ENCODE peak calls at places on chromosome 21, in six cellular contexts. One of them, this sample, is unnamed. For H3K36me3, the result is how much of the 10 kb centered on the place peaks cover.

GRCh38 chr21:39651206-39651605 is 38.5 kb downstream of the B3GALT5 start:
- DNase-seq in right lobe of liver: no peak
- DNase-seq in Peyer's patch: no peak
- DNase-seq in H7: no peak
- DNase-seq in pancreas: no peak
- DNase-seq in HAP-1: no peak
- DNase-seq in this sample: no peak

GRCh38 chr21:44083631-44084291 is 23.4 kb upstream of the PWP2 start:
- DNase-seq in right lobe of liver: no peak
- DNase-seq in Peyer's patch: no peak
- DNase-seq in pancreas: no peak
- DNase-seq in H7: no peak
- DNase-seq in HAP-1: no peak
- DNase-seq in this sample: peak

GRCh38 chr21:16420086-16420724 is 690.4 kb downstream of the USP25 start:
- DNase-seq in H7: no peak
- DNase-seq in HAP-1: peak
- DNase-seq in pancreas: peak
- DNase-seq in right lobe of liver: peak
- DNase-seq in Peyer's patch: no peak
- DNase-seq in this sample: no peak

GRCh38 chr21:38260426-38260825 is 3.6 kb downstream of the KCNJ15 start:
- DNase-seq in pancreas: no peak
- DNase-seq in HAP-1: no peak
- DNase-seq in right lobe of liver: no peak
- DNase-seq in Peyer's patch: no peak
- DNase-seq in H7: no peak
- DNase-seq in this sample: no peak

GRCh38 chr21:42421018-42421793 is 17.5 kb downstream of the UBASH3A start:
- DNase-seq in HAP-1: no peak
- DNase-seq in right lobe of liver: no peak
- DNase-seq in pancreas: no peak
- DNase-seq in Peyer's patch: no peak
- DNase-seq in H7: no peak
- DNase-seq in this sample: no peak

GRCh38 chr21:32717851-32718316 is 9.9 kb downstream of the SYNJ1 start:
- DNase-seq in right lobe of liver: no peak
- DNase-seq in pancreas: no peak
- DNase-seq in H7: no peak
- DNase-seq in HAP-1: no peak
- DNase-seq in Peyer's patch: no peak
- DNase-seq in this sample: no peak

GRCh38 chr21:29640233-29640554 is 299.6 kb downstream of the GRIK1 start:
- DNase-seq in HAP-1: no peak
- DNase-seq in right lobe of liver: no peak
- DNase-seq in Peyer's patch: no peak
- DNase-seq in pancreas: no peak
- DNase-seq in H7: no peak
- DNase-seq in this sample: no peak

GRCh38 chr21:25329227-25329626 is 278.1 kb downstream of the MRPL39 start:
- DNase-seq in right lobe of liver: no peak
- DNase-seq in pancreas: no peak
- DNase-seq in H7: no peak
- DNase-seq in HAP-1: no peak
- DNase-seq in Peyer's patch: no peak
- DNase-seq in this sample: no peak

GRCh38 chr21:44729336-44730027 is 18.1 kb upstream of the TSPEAR start:
- DNase-seq in HAP-1: no peak
- DNase-seq in Peyer's patch: no peak
- DNase-seq in H7: peak
- DNase-seq in pancreas: no peak
- DNase-seq in right lobe of liver: no peak
- DNase-seq in this sample: no peak

GRCh38 chr21:29300547-29301138 is 1.9 kb downstream of the BACH1 start:
- DNase-seq in pancreas: no peak
- DNase-seq in HAP-1: no peak
- DNase-seq in Peyer's patch: no peak
- DNase-seq in H7: no peak
- DNase-seq in right lobe of liver: no peak
- DNase-seq in this sample: no peak

GRCh38 chr21:17708541-17709265 is 96.0 kb upstream of the BTG3 start:
- DNase-seq in HAP-1: no peak
- DNase-seq in pancreas: no peak
- DNase-seq in H7: no peak
- DNase-seq in right lobe of liver: no peak
- DNase-seq in Peyer's patch: no peak
- DNase-seq in this sample: no peak

GRCh38 chr21:19810779-19811178 is 1187.4 kb upstream of the NCAM2 start:
- DNase-seq in right lobe of liver: no peak
- DNase-seq in H7: no peak
- DNase-seq in HAP-1: no peak
- DNase-seq in Peyer's patch: no peak
- DNase-seq in pancreas: no peak
- DNase-seq in this sample: peak

GRCh38 chr21:29053656-29054055 is 19.8 kb downstream of the CCT8 start:
- DNase-seq in Peyer's patch: no peak
- DNase-seq in H7: no peak
- DNase-seq in HAP-1: no peak
- DNase-seq in pancreas: no peak
- DNase-seq in right lobe of liver: no peak
- DNase-seq in this sample: no peak

GRCh38 chr21:31473685-31474345 is 129.8 kb upstream of the TIAM1 start:
- DNase-seq in H7: no peak
- DNase-seq in HAP-1: no peak
- DNase-seq in Peyer's patch: no peak
- DNase-seq in pancreas: no peak
- DNase-seq in right lobe of liver: no peak
- DNase-seq in this sample: no peak

GRCh38 chr21:25708467-25709065 is 26.1 kb downstream of the ATP5PF start:
- DNase-seq in H7: peak
- DNase-seq in HAP-1: peak
- DNase-seq in right lobe of liver: no peak
- DNase-seq in pancreas: no peak
- DNase-seq in Peyer's patch: no peak
- DNase-seq in this sample: no peak

GRCh38 chr21:41663805-41664788 is 102.8 kb downstream of the RIPK4 start:
- DNase-seq in right lobe of liver: no peak
- DNase-seq in H7: peak
- DNase-seq in Peyer's patch: peak
- DNase-seq in HAP-1: no peak
- DNase-seq in pancreas: no peak
- DNase-seq in this sample: no peak

GRCh38 chr21:17441370-17441769 is 71.5 kb upstream of the CXADR start:
- DNase-seq in HAP-1: peak
- DNase-seq in right lobe of liver: peak
- DNase-seq in Peyer's patch: no peak
- DNase-seq in H7: no peak
- DNase-seq in pancreas: peak
- DNase-seq in this sample: no peak

GRCh38 chr21:42781150-42781980 is 98.0 kb downstream of the WDR4 start:
- DNase-seq in Peyer's patch: peak
- DNase-seq in pancreas: peak
- DNase-seq in HAP-1: no peak
- DNase-seq in H7: peak
- DNase-seq in right lobe of liver: no peak
- DNase-seq in this sample: peak

GRCh38 chr21:44889625-44890337 is 16.3 kb upstream of the PTTG1IP start:
- DNase-seq in HAP-1: no peak
- DNase-seq in pancreas: no peak
- DNase-seq in right lobe of liver: no peak
- DNase-seq in Peyer's patch: no peak
- DNase-seq in H7: peak
- DNase-seq in this sample: no peak

GRCh38 chr21:31630062-31630711 is 29.3 kb upstream of the SOD1 start:
- DNase-seq in H7: no peak
- DNase-seq in HAP-1: no peak
- DNase-seq in Peyer's patch: no peak
- DNase-seq in right lobe of liver: peak
- DNase-seq in pancreas: peak
- DNase-seq in this sample: no peak

GRCh38 chr21:28771790-28772501 is 220.7 kb downstream of the LTN1 start:
- DNase-seq in Peyer's patch: no peak
- DNase-seq in right lobe of liver: no peak
- DNase-seq in H7: no peak
- DNase-seq in HAP-1: no peak
- DNase-seq in pancreas: no peak
- DNase-seq in this sample: no peak

GRCh38 chr21:24076179-24076578 is 1531.1 kb downstream of the MRPL39 start:
- DNase-seq in pancreas: no peak
- DNase-seq in HAP-1: no peak
- DNase-seq in H7: no peak
- DNase-seq in Peyer's patch: no peak
- DNase-seq in right lobe of liver: no peak
- DNase-seq in this sample: no peak

GRCh38 chr21:42071146-42071737 is at the start of gene UMODL1:
- DNase-seq in HAP-1: no peak
- DNase-seq in H7: no peak
- DNase-seq in right lobe of liver: no peak
- DNase-seq in pancreas: no peak
- DNase-seq in Peyer's patch: peak
- DNase-seq in this sample: peak

GRCh38 chr21:42674351-42674940 is 21.0 kb downstream of the PDE9A start:
- DNase-seq in Peyer's patch: no peak
- DNase-seq in HAP-1: peak
- DNase-seq in pancreas: no peak
- DNase-seq in H7: peak
- DNase-seq in right lobe of liver: no peak
- DNase-seq in this sample: peak

GRCh38 chr21:44090332-44090731 is 16.9 kb upstream of the PWP2 start:
- DNase-seq in right lobe of liver: no peak
- DNase-seq in Peyer's patch: peak
- DNase-seq in pancreas: no peak
- DNase-seq in HAP-1: no peak
- DNase-seq in H7: no peak
- DNase-seq in this sample: no peak

GRCh38 chr21:33433001-33433400 is 29.8 kb downstream of the IFNGR2 start:
- DNase-seq in HAP-1: no peak
- DNase-seq in Peyer's patch: no peak
- DNase-seq in H7: no peak
- DNase-seq in pancreas: no peak
- DNase-seq in right lobe of liver: no peak
- DNase-seq in this sample: no peak

DNA sequence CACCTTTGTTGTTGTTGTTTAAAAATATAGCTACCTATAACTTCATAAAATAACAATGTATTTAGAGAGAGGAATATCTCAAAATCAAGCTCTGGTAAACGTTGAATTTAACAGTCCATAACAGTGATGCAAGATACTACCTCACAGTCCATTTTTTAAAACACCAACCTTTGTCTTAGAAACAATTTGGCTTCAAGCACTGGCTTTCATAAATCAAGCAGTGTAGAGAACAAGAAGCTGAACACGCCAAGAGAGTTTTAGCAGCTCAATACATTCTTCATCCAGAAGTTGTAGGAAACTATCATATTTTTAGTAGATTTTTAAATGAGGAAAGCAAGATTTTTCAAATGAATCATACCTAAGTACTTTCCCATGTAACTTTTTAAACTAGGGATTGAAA is 334.3 kb upstream of the ADAMTS5 start:
- DNase-seq in Peyer's patch: no peak
- DNase-seq in pancreas: no peak
- DNase-seq in right lobe of liver: no peak
- DNase-seq in HAP-1: no peak
- DNase-seq in H7: no peak
- DNase-seq in this sample: no peak
- H3K4me3 ChIP-seq in Peyer's patch: no peak
- H3K4me3 ChIP-seq in pancreas: no peak
- H3K4me3 ChIP-seq in right lobe of liver: no peak
- H3K4me3 ChIP-seq in HAP-1: no peak
- H3K4me3 ChIP-seq in H7: no peak
- H3K4me3 ChIP-seq in this sample: no peak

GRCh38 chr21:37227071-37228002 is 39.8 kb downstream of the VPS26C start:
- DNase-seq in Peyer's patch: no peak
- DNase-seq in pancreas: no peak
- DNase-seq in HAP-1: no peak
- DNase-seq in H7: no peak
- DNase-seq in right lobe of liver: no peak
- DNase-seq in this sample: peak

GRCh38 chr21:37228003-37228400 is 39.1 kb downstream of the VPS26C start:
- DNase-seq in HAP-1: no peak
- DNase-seq in right lobe of liver: no peak
- DNase-seq in H7: no peak
- DNase-seq in Peyer's patch: no peak
- DNase-seq in pancreas: no peak
- DNase-seq in this sample: no peak

GRCh38 chr21:37225440-37225839 is 41.7 kb downstream of the VPS26C start:
- DNase-seq in Peyer's patch: no peak
- DNase-seq in right lobe of liver: no peak
- DNase-seq in H7: peak
- DNase-seq in HAP-1: no peak
- DNase-seq in pancreas: no peak
- DNase-seq in this sample: no peak

GRCh38 chr21:37224861-37225260 is 42.3 kb downstream of the VPS26C start:
- DNase-seq in HAP-1: no peak
- DNase-seq in right lobe of liver: no peak
- DNase-seq in Peyer's patch: no peak
- DNase-seq in H7: no peak
- DNase-seq in pancreas: no peak
- DNase-seq in this sample: no peak

GRCh38 chr21:37226356-37226920 is 40.7 kb downstream of the VPS26C start:
- DNase-seq in H7: no peak
- DNase-seq in pancreas: no peak
- DNase-seq in Peyer's patch: no peak
- DNase-seq in right lobe of liver: no peak
- DNase-seq in HAP-1: no peak
- DNase-seq in this sample: no peak
- H3K36me3 ChIP-seq in H7: under half
- H3K36me3 ChIP-seq in pancreas: half or more
- H3K36me3 ChIP-seq in Peyer's patch: half or more
- H3K36me3 ChIP-seq in right lobe of liver: under half
- H3K36me3 ChIP-seq in HAP-1: under half
- H3K36me3 ChIP-seq in this sample: under half

GRCh38 chr21:15050588-15051377 is 14.0 kb downstream of the NRIP1 start:
- DNase-seq in H7: peak
- DNase-seq in pancreas: no peak
- DNase-seq in right lobe of liver: no peak
- DNase-seq in Peyer's patch: no peak
- DNase-seq in HAP-1: no peak
- DNase-seq in this sample: no peak
- H3K4me3 ChIP-seq in H7: no peak
- H3K4me3 ChIP-seq in pancreas: no peak
- H3K4me3 ChIP-seq in right lobe of liver: no peak
- H3K4me3 ChIP-seq in Peyer's patch: peak
- H3K4me3 ChIP-seq in HAP-1: no peak
- H3K4me3 ChIP-seq in this sample: peak

DNA sequence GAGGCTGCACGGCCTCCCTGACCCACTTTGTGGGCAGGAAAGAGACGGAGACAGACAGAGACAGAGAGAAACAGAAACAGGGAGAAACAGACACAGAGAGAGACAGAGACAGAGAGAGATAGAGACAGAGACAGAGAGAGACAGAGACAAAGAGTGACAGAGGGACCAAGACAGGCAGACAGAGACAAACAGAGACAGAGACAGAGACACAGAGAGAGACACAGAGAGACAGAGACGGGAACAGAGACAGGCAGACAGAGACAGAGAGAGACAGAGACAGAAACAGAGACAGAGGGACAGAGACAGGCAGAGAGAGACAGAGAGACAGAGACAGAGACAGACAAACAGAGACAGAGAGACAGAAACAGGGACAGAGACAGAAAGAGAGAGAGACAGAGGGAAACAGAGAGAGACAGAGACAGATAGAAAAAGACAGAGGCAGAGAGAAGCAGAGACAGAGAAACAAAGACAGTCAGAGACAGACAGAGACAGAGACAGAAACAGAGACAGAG is 3.1 kb downstream of the COL6A1 start:
- DNase-seq in pancreas: no peak
- DNase-seq in right lobe of liver: no peak
- DNase-seq in H7: peak
- DNase-seq in Peyer's patch: no peak
- DNase-seq in HAP-1: no peak
- DNase-seq in this sample: no peak
- H3K36me3 ChIP-seq in pancreas: under half
- H3K36me3 ChIP-seq in right lobe of liver: under half
- H3K36me3 ChIP-seq in H7: under half
- H3K36me3 ChIP-seq in Peyer's patch: under half
- H3K36me3 ChIP-seq in HAP-1: under half
- H3K36me3 ChIP-seq in this sample: under half